ENCODE peak calls at places on chromosomes 16 and 17, in ten cellular contexts. O, J, P, H, E, L, D, B, Y and W are unnamed samples.

GRCh38 chr16:8946544-8946943 is 17.2 kb downstream of the USP7 start:
- DNase-seq in O (no peak), J (no peak), P (no peak), H (peak), E (no peak), L (peak), D (no peak), B (no peak), Y (no peak), W (no peak)

GRCh38 chr16:51382215-51382614 is 231.1 kb upstream of the SALL1 start:
- DNase-seq in O (no peak), J (no peak), P (no peak), H (peak), E (no peak), L (no peak), D (no peak), B (no peak), Y (no peak), W (no peak)

GRCh38 chr16:87622756-87623319 is 20.5 kb downstream of the JPH3 start:
- DNase-seq in O (no peak), J (no peak), P (no peak), H (no peak), E (no peak), L (no peak), D (no peak), B (no peak), Y (no peak), W (no peak)

GRCh38 chr17:81386141-81386645 is 9.1 kb upstream of the BAHCC1 start:
- DNase-seq in O (no peak), J (no peak), P (no peak), H (no peak), E (no peak), L (peak), D (no peak), B (no peak), Y (no peak), W (no peak)

GRCh38 chr17:77455111-77455877 is 314.5 kb downstream of the SEC14L1 start:
- DNase-seq in O (peak), J (no peak), P (no peak), H (no peak), E (no peak), L (no peak), D (no peak), B (no peak), Y (no peak), W (no peak)

GRCh38 chr16:59111280-59111679 is 377.2 kb upstream of the GOT2 start:
- DNase-seq in O (no peak), J (no peak), P (no peak), H (no peak), E (no peak), L (no peak), D (no peak), B (no peak), Y (no peak), W (no peak)

GRCh38 chr16:82630688-82631087 is 3.9 kb downstream of the CDH13 start:
- DNase-seq in O (peak), J (no peak), P (no peak), H (no peak), E (peak), L (no peak), D (no peak), B (no peak), Y (no peak), W (no peak)

GRCh38 chr17:5888811-5889210 is 181.4 kb upstream of the WSCD1 start:
- DNase-seq in O (peak), J (no peak), P (no peak), H (no peak), E (no peak), L (no peak), D (no peak), B (no peak), Y (no peak), W (no peak)

GRCh38 chr16:87963400-87963799 is 12.2 kb downstream of the BANP start:
- DNase-seq in O (peak), J (no peak), P (no peak), H (no peak), E (peak), L (no peak), D (no peak), B (no peak), Y (no peak), W (no peak)

GRCh38 chr16:53882310-53882709 is 178.4 kb downstream of the FTO start:
- DNase-seq in O (no peak), J (no peak), P (no peak), H (no peak), E (no peak), L (no peak), D (peak), B (no peak), Y (no peak), W (no peak)

DNA sequence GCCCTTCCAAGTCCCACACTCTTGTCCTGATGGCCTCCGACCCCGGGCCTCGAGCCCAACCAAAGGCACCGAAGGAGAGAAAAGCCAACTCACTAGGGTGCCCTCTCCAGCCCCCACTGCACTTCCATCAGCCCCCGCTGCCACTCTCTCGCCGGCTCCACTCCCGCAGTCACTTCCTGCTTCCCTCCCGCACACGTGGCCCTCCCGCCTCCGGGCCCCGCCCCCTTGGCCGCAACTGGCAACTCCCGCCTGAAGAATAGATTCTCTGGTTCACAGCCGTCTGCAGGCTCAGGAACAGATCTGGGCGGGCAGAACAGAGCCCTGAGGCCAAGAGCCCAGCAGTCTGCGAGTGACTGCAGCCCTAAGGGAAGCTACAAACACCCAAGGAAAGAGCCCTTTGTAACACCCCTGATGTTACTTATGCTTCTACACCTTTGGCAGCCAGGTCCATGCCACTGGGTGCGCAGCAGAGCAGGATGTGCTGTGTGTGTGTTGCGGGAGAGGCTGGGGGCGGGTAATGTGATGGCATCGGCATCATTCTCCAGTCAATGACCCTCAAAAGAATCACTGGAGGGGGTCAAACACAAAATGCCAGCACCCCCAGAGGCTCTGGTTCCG is at the start of gene SLC39A11:
- DNase-seq in O (peak), J (peak), P (peak), H (peak), E (peak), L (peak), D (peak), B (peak), Y (peak), W (peak)
- TF ChIP-seq POLR2A in O (peak), J (peak), P (peak), H (peak), E (peak), L (peak), D (peak), B (no peak), Y (peak), W (peak)

DNA sequence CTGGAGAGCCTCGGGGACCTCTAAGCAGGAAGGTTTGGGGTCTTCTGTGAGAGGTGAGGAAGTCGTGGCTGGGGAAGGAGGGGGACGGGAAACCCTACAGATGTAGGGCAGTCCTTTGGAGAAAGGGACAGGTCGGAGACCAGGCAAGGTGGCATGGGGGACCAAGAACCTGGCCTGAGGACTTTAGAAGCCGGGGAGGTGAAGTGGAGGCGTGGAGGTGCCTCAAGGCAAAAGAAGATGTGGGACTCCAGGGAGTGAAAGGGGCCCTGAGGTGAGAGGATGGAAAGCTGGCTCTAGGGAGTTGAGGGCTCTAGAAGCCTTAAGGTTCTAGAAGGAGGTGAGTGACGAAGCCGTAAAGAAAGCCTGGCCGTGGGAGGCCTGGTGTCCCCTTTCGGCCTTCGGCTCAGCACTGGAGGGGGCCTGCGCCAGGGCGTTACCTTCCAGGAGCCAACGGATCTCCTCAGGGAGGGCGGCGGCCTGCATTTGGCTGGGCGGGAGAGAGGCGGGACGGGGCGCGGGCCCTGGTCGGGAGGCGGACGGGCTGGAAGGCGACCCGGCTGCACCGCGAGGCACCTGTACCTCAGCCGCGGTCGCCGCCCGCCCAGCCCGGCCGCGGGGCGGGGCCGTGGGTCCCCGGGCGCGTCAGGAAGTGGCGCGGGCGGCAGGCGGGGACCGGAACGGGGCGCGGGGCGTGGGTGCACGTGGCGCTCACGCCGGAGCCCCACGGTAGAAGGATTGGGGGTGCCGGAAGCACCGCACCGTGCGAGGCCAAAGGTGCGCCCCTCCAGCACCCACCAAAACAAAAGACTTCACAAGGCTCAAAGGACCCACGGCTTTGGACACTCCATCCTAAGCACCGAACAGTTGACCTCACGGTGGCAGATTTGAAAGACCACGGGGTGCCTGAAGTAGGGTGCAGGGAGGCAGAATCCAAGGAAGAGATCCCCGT is at the start of gene SKAP1:
- DNase-seq in O (no peak), J (no peak), P (no peak), H (peak), E (no peak), L (peak), D (no peak), B (no peak), Y (peak), W (peak)
- TF ChIP-seq POLR2A in O (no peak), J (no peak), P (no peak), H (peak), E (no peak), L (peak), D (no peak), B (no peak), Y (no peak), W (peak)

DNA sequence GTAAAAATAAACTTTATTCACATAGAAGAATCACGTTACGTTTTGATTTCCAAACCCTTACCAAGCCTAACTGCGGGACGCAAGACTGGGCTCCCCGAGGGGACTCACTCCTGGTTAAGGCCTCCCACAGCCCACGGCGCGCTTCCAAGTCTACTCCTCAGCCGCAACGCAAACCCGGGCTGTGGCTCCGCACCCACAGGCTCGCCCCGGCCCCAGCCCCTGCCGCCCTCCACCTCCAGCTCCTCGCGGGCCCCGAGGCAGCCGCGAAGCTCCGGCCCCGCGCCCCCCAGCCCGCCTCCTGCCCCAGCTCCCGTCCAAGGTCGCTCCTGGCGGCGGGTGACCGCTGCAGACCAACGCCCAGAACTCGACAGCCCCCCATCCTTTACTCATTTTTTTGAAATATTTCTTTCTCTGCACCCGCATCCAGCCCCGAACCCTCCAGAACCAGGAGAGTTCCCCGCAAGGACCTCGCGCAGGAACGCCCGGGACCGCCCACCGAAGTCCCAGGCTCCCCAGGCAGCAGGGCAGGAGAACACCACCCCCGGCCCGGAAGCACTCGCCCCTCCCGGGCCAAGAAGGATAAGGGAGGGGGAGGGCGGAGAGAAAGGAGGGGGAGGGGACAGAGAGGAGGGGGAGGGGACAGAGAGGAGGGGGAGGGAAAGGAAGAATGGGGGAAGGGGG is 918 bp downstream of the USP22 start:
- DNase-seq in O (peak), J (peak), P (peak), H (peak), E (peak), L (peak), D (peak), B (peak), Y (peak), W (peak)
- TF ChIP-seq POLR2A in O (no peak), J (no peak), P (no peak), H (peak), E (no peak), L (peak), D (peak), B (no peak), Y (no peak), W (no peak)

DNA sequence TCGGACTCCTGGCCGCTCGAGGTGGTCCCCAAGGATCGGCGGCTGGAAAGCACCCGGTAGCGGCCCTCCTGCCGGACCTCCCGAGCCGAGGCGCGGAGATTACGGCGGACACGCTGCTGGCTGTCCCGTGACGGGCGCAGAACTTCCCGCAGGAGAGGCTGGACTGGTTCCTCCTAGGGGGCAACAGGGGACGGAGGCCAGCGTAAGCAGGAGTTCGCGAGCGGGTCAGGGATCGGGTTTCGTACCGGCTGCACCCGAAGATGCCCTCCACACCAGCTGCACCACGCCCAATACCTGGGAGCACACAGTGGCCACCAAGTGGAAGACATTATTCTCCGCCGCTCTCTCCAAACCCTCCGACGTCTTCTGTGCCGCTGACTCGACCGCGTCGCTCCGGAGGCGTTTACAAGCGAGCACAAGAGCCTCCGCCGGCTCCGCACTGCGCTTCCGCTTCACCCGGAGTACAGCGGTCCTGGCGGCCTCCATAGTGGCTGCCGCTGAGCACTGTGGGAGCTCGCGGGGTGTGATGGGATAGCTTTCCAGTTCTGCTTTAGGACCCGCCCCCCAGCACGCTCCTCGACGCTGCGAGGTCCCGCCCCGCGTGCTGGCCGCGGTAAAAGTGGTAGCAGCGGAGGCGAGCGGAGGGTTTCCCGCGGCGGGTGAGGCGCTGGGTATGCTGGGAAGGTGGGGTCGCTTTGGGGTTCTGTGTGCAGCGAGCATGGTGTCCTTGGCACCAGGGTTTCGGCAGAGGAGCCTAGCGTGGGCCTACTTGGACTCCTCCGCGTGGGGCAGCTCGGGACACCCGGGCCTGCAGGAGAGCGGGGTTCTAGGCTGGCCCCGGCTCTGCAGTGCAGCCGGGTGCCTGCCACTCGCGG is at the start of the genes PRMT7 and SLC7A6OS:
- DNase-seq in O (peak), J (peak), P (peak), H (peak), E (peak), L (peak), D (peak), B (peak), Y (peak), W (peak)
- TF ChIP-seq POLR2A in O (peak), J (peak), P (peak), H (peak), E (peak), L (peak), D (peak), B (no peak), Y (peak), W (peak)

DNA sequence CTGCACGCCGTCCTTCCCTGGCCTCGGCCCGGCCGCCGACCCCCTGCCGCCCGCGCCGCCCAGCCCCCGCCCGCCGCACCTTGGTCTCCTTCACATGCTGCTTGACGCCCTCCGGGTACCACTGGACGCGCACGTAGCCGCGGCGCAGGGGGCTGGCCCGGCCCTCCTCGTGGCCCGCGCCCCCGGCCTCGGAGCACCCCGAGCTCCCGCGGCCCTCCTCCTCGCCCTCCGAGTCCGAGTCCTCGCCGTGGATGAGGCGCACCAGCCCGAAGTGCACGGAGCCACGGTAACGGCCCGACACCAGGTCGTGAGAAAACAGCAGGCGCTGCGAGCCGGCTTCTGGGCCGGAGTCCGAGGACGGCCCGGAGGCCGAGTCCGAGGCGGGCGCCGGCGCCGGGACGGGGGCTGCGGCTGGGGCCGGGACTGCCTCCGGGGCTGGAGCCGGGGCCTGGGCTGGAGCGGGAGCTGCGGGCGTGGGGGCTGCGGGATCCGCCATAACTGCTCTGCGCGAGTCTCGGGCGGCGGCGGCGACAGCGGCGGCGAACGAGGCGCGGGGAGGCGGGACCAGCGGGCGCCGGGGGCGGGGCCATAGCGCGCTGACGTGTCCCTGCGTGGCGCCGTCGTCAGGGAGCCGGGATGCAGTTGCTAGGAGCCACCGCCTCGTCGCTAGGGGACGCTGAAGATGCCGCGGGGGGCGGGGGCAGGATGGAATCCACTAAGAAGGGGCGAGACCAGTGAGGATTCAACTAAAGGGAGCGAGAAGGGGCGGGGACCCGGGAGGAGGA is at the start of gene UBE2O:
- DNase-seq in O (peak), J (peak), P (peak), H (peak), E (peak), L (peak), D (peak), B (peak), Y (peak), W (peak)
- TF ChIP-seq POLR2A in O (peak), J (peak), P (peak), H (no peak), E (peak), L (no peak), D (peak), B (peak), Y (no peak), W (peak)

GRCh38 chr17:13562271-13562800 is 39.4 kb downstream of the HS3ST3A1 start:
- DNase-seq in O (peak), J (no peak), P (no peak), H (peak), E (no peak), L (no peak), D (peak), B (peak), Y (no peak), W (no peak)
- TF ChIP-seq POLR2A in O (peak), J (no peak), P (no peak), H (no peak), E (no peak), L (no peak), D (no peak), B (no peak), Y (no peak), W (no peak)